ENCODE peak calls at places on chromosomes 5 and 9, in ten cellular contexts. One of them, this sample, is unnamed.

GRCh38 chr9:16524823-16525222 is 345.6 kb downstream of the BNC2 start:
- DNase-seq in cardiac muscle cell: no peak
- DNase-seq in mesothelial cell of epicardium: no peak
- DNase-seq in astrocyte: no peak
- DNase-seq in upper lobe of right lung: no peak
- DNase-seq in brain microvascular endothelial cell: no peak
- DNase-seq in RWPE2: no peak
- DNase-seq in ovary: no peak
- DNase-seq in AG09319: no peak
- DNase-seq in CD4-positive, alpha-beta T cell: no peak
- DNase-seq in this sample: no peak

GRCh38 chr9:128232811-128233428 is 29.7 kb downstream of the DNM1 start:
- DNase-seq in cardiac muscle cell: no peak
- DNase-seq in brain microvascular endothelial cell: no peak
- DNase-seq in RWPE2: no peak
- DNase-seq in mesothelial cell of epicardium: no peak
- DNase-seq in ovary: no peak
- DNase-seq in astrocyte: no peak
- DNase-seq in AG09319: no peak
- DNase-seq in CD4-positive, alpha-beta T cell: no peak
- DNase-seq in upper lobe of right lung: no peak
- DNase-seq in this sample: no peak

GRCh38 chr9:130940023-130940549 is 1.0 kb upstream of the FIBCD1 start:
- DNase-seq in upper lobe of right lung: no peak
- DNase-seq in ovary: no peak
- DNase-seq in RWPE2: no peak
- DNase-seq in astrocyte: no peak
- DNase-seq in brain microvascular endothelial cell: no peak
- DNase-seq in cardiac muscle cell: no peak
- DNase-seq in CD4-positive, alpha-beta T cell: no peak
- DNase-seq in mesothelial cell of epicardium: no peak
- DNase-seq in AG09319: no peak
- DNase-seq in this sample: no peak

GRCh38 chr5:153456354-153456753 is 34.1 kb upstream of the GRIA1 start:
- DNase-seq in astrocyte: no peak
- DNase-seq in cardiac muscle cell: no peak
- DNase-seq in RWPE2: no peak
- DNase-seq in AG09319: no peak
- DNase-seq in ovary: no peak
- DNase-seq in mesothelial cell of epicardium: no peak
- DNase-seq in upper lobe of right lung: no peak
- DNase-seq in CD4-positive, alpha-beta T cell: no peak
- DNase-seq in brain microvascular endothelial cell: no peak
- DNase-seq in this sample: no peak

GRCh38 chr5:112686675-112687074 is 51.0 kb upstream of the APC start:
- DNase-seq in cardiac muscle cell: no peak
- DNase-seq in AG09319: no peak
- DNase-seq in brain microvascular endothelial cell: no peak
- DNase-seq in ovary: no peak
- DNase-seq in mesothelial cell of epicardium: no peak
- DNase-seq in astrocyte: no peak
- DNase-seq in upper lobe of right lung: no peak
- DNase-seq in RWPE2: no peak
- DNase-seq in CD4-positive, alpha-beta T cell: no peak
- DNase-seq in this sample: no peak

GRCh38 chr5:159582756-159583523 is 252.7 kb upstream of the IL12B start:
- DNase-seq in brain microvascular endothelial cell: peak; percentile 25
- DNase-seq in RWPE2: no peak
- DNase-seq in mesothelial cell of epicardium: no peak
- DNase-seq in AG09319: no peak
- DNase-seq in upper lobe of right lung: no peak
- DNase-seq in ovary: no peak
- DNase-seq in astrocyte: peak; percentile 60
- DNase-seq in CD4-positive, alpha-beta T cell: no peak
- DNase-seq in cardiac muscle cell: no peak
- DNase-seq in this sample: no peak

GRCh38 chr9:36328798-36329411 is 70.7 kb upstream of the GNE start:
- DNase-seq in cardiac muscle cell: peak; percentile 75
- DNase-seq in AG09319: peak; percentile 35
- DNase-seq in astrocyte: peak; percentile 44
- DNase-seq in upper lobe of right lung: no peak
- DNase-seq in brain microvascular endothelial cell: peak; percentile 67
- DNase-seq in mesothelial cell of epicardium: no peak
- DNase-seq in CD4-positive, alpha-beta T cell: peak; percentile 16
- DNase-seq in RWPE2: no peak
- DNase-seq in ovary: no peak
- DNase-seq in this sample: peak; percentile 51

GRCh38 chr5:176364765-176365662 is at the start of gene ARL10:
- DNase-seq in AG09319: no peak
- DNase-seq in CD4-positive, alpha-beta T cell: peak; percentile 41
- DNase-seq in upper lobe of right lung: peak; percentile 77
- DNase-seq in mesothelial cell of epicardium: peak; percentile 42
- DNase-seq in cardiac muscle cell: peak; percentile 63
- DNase-seq in brain microvascular endothelial cell: no peak
- DNase-seq in ovary: peak; percentile 63
- DNase-seq in astrocyte: no peak
- DNase-seq in RWPE2: no peak
- DNase-seq in this sample: peak; percentile 42

GRCh38 chr9:86322973-86323644 is 31.1 kb downstream of the TUT7 start:
- DNase-seq in CD4-positive, alpha-beta T cell: no peak
- DNase-seq in mesothelial cell of epicardium: no peak
- DNase-seq in brain microvascular endothelial cell: peak; percentile 40
- DNase-seq in AG09319: peak; percentile 27
- DNase-seq in RWPE2: no peak
- DNase-seq in upper lobe of right lung: no peak
- DNase-seq in cardiac muscle cell: no peak
- DNase-seq in ovary: no peak
- DNase-seq in astrocyte: peak; percentile 81
- DNase-seq in this sample: no peak

GRCh38 chr9:3931996-3932906 is 367.6 kb downstream of the GLIS3 start:
- DNase-seq in AG09319: no peak
- DNase-seq in CD4-positive, alpha-beta T cell: no peak
- DNase-seq in astrocyte: peak; percentile 74
- DNase-seq in ovary: no peak
- DNase-seq in brain microvascular endothelial cell: no peak
- DNase-seq in upper lobe of right lung: no peak
- DNase-seq in RWPE2: no peak
- DNase-seq in mesothelial cell of epicardium: no peak
- DNase-seq in cardiac muscle cell: no peak
- DNase-seq in this sample: no peak

GRCh38 chr5:21680661-21681060 is 1172.5 kb downstream of the CDH12 start:
- DNase-seq in upper lobe of right lung: no peak
- DNase-seq in cardiac muscle cell: no peak
- DNase-seq in brain microvascular endothelial cell: no peak
- DNase-seq in CD4-positive, alpha-beta T cell: no peak
- DNase-seq in mesothelial cell of epicardium: no peak
- DNase-seq in AG09319: no peak
- DNase-seq in astrocyte: peak; percentile 47
- DNase-seq in RWPE2: no peak
- DNase-seq in ovary: no peak
- DNase-seq in this sample: no peak

GRCh38 chr9:110583237-110583636 is 3.7 kb upstream of the SVEP1 start:
- DNase-seq in AG09319: no peak
- DNase-seq in upper lobe of right lung: no peak
- DNase-seq in ovary: no peak
- DNase-seq in CD4-positive, alpha-beta T cell: no peak
- DNase-seq in brain microvascular endothelial cell: peak; percentile 51
- DNase-seq in RWPE2: no peak
- DNase-seq in cardiac muscle cell: no peak
- DNase-seq in mesothelial cell of epicardium: no peak
- DNase-seq in astrocyte: no peak
- DNase-seq in this sample: no peak
- TF ChIP-seq CTCF in AG09319: peak; percentile 31
- TF ChIP-seq CTCF in upper lobe of right lung: peak; percentile 5
- TF ChIP-seq CTCF in ovary: no peak
- TF ChIP-seq CTCF in CD4-positive, alpha-beta T cell: no peak
- TF ChIP-seq CTCF in brain microvascular endothelial cell: peak; percentile 40
- TF ChIP-seq CTCF in RWPE2: peak; percentile 60
- TF ChIP-seq CTCF in cardiac muscle cell: peak; percentile 29
- TF ChIP-seq CTCF in mesothelial cell of epicardium: no peak
- TF ChIP-seq CTCF in astrocyte: no peak
- TF ChIP-seq CTCF in this sample: no peak

GRCh38 chr5:16792278-16793275 is 143.5 kb downstream of the MYO10 start:
- DNase-seq in mesothelial cell of epicardium: no peak
- DNase-seq in brain microvascular endothelial cell: no peak
- DNase-seq in CD4-positive, alpha-beta T cell: no peak
- DNase-seq in AG09319: no peak
- DNase-seq in RWPE2: no peak
- DNase-seq in upper lobe of right lung: no peak
- DNase-seq in cardiac muscle cell: no peak
- DNase-seq in ovary: no peak
- DNase-seq in astrocyte: no peak
- DNase-seq in this sample: no peak

GRCh38 chr5:16791036-16791705 is 144.9 kb downstream of the MYO10 start:
- DNase-seq in RWPE2: no peak
- DNase-seq in astrocyte: peak; percentile 61
- DNase-seq in CD4-positive, alpha-beta T cell: no peak
- DNase-seq in mesothelial cell of epicardium: no peak
- DNase-seq in AG09319: no peak
- DNase-seq in ovary: no peak
- DNase-seq in cardiac muscle cell: peak; percentile 61
- DNase-seq in brain microvascular endothelial cell: peak; percentile 53
- DNase-seq in upper lobe of right lung: no peak
- DNase-seq in this sample: peak; percentile 40

GRCh38 chr5:16787278-16787677 is 148.8 kb downstream of the MYO10 start:
- DNase-seq in RWPE2: no peak
- DNase-seq in upper lobe of right lung: no peak
- DNase-seq in ovary: no peak
- DNase-seq in CD4-positive, alpha-beta T cell: no peak
- DNase-seq in AG09319: no peak
- DNase-seq in astrocyte: no peak
- DNase-seq in brain microvascular endothelial cell: no peak
- DNase-seq in mesothelial cell of epicardium: no peak
- DNase-seq in cardiac muscle cell: no peak
- DNase-seq in this sample: no peak

GRCh38 chr5:16784843-16785791 is 151.0 kb downstream of the MYO10 start:
- DNase-seq in brain microvascular endothelial cell: no peak
- DNase-seq in mesothelial cell of epicardium: no peak
- DNase-seq in AG09319: no peak
- DNase-seq in astrocyte: no peak
- DNase-seq in CD4-positive, alpha-beta T cell: no peak
- DNase-seq in upper lobe of right lung: no peak
- DNase-seq in RWPE2: no peak
- DNase-seq in ovary: no peak
- DNase-seq in cardiac muscle cell: no peak
- DNase-seq in this sample: no peak

DNA sequence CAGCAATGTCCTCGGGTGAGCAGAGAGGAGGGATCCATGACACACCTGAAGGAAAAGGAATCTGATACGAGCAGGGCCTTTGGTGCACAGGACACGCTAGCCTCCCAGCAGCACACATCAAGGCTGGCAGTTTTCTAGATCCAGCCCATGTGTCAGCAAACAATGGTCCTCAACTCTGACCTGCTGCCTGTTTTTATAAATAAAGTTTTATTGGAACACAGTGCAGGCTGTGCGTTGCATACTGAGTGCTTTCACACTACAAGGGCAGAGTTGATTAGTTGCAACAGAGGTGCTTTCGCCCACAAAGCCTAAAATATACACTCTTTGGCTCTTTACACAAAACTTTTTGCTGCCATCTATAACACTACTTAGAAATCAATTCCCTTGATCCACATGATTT is 147.1 kb downstream of the MYO10 start:
- DNase-seq in astrocyte: no peak
- DNase-seq in CD4-positive, alpha-beta T cell: no peak
- DNase-seq in mesothelial cell of epicardium: no peak
- DNase-seq in AG09319: no peak
- DNase-seq in upper lobe of right lung: no peak
- DNase-seq in RWPE2: no peak
- DNase-seq in ovary: no peak
- DNase-seq in brain microvascular endothelial cell: no peak
- DNase-seq in cardiac muscle cell: no peak
- DNase-seq in this sample: no peak
- TF ChIP-seq CTCF in astrocyte: no peak
- TF ChIP-seq CTCF in CD4-positive, alpha-beta T cell: no peak
- TF ChIP-seq CTCF in mesothelial cell of epicardium: no peak
- TF ChIP-seq CTCF in AG09319: no peak
- TF ChIP-seq CTCF in upper lobe of right lung: no peak
- TF ChIP-seq CTCF in RWPE2: no peak
- TF ChIP-seq CTCF in ovary: no peak
- TF ChIP-seq CTCF in brain microvascular endothelial cell: no peak
- TF ChIP-seq CTCF in cardiac muscle cell: no peak
- TF ChIP-seq CTCF in this sample: no peak

GRCh38 chr5:177447611-177448243 is 1.1 kb downstream of the PRR7 start:
- DNase-seq in ovary: peak; percentile 57
- DNase-seq in astrocyte: peak; percentile 60
- DNase-seq in CD4-positive, alpha-beta T cell: no peak
- DNase-seq in AG09319: no peak
- DNase-seq in RWPE2: peak; percentile 96
- DNase-seq in cardiac muscle cell: peak; percentile 29
- DNase-seq in mesothelial cell of epicardium: no peak
- DNase-seq in upper lobe of right lung: no peak
- DNase-seq in brain microvascular endothelial cell: no peak
- DNase-seq in this sample: peak; percentile 58
- TF ChIP-seq CTCF in ovary: no peak
- TF ChIP-seq CTCF in astrocyte: no peak
- TF ChIP-seq CTCF in CD4-positive, alpha-beta T cell: no peak
- TF ChIP-seq CTCF in AG09319: no peak
- TF ChIP-seq CTCF in RWPE2: no peak
- TF ChIP-seq CTCF in cardiac muscle cell: no peak
- TF ChIP-seq CTCF in mesothelial cell of epicardium: no peak
- TF ChIP-seq CTCF in upper lobe of right lung: no peak
- TF ChIP-seq CTCF in brain microvascular endothelial cell: peak; percentile 5
- TF ChIP-seq CTCF in this sample: no peak

GRCh38 chr5:93088997-93089396 is 492.0 kb downstream of the NR2F1-AS1 start:
- DNase-seq in brain microvascular endothelial cell: no peak
- DNase-seq in CD4-positive, alpha-beta T cell: no peak
- DNase-seq in ovary: no peak
- DNase-seq in mesothelial cell of epicardium: no peak
- DNase-seq in astrocyte: peak; percentile 20
- DNase-seq in upper lobe of right lung: no peak
- DNase-seq in AG09319: no peak
- DNase-seq in cardiac muscle cell: no peak
- DNase-seq in RWPE2: no peak
- DNase-seq in this sample: no peak

GRCh38 chr5:93088566-93088965 is 492.5 kb downstream of the NR2F1-AS1 start:
- DNase-seq in ovary: no peak
- DNase-seq in CD4-positive, alpha-beta T cell: no peak
- DNase-seq in mesothelial cell of epicardium: no peak
- DNase-seq in RWPE2: no peak
- DNase-seq in upper lobe of right lung: no peak
- DNase-seq in brain microvascular endothelial cell: no peak
- DNase-seq in astrocyte: no peak
- DNase-seq in cardiac muscle cell: no peak
- DNase-seq in AG09319: no peak
- DNase-seq in this sample: no peak

GRCh38 chr5:93096561-93096960 is 484.5 kb downstream of the NR2F1-AS1 start:
- DNase-seq in ovary: no peak
- DNase-seq in brain microvascular endothelial cell: no peak
- DNase-seq in RWPE2: no peak
- DNase-seq in CD4-positive, alpha-beta T cell: no peak
- DNase-seq in cardiac muscle cell: no peak
- DNase-seq in mesothelial cell of epicardium: no peak
- DNase-seq in upper lobe of right lung: no peak
- DNase-seq in astrocyte: no peak
- DNase-seq in AG09319: no peak
- DNase-seq in this sample: no peak

GRCh38 chr5:93090698-93091097 is 490.3 kb downstream of the NR2F1-AS1 start:
- DNase-seq in brain microvascular endothelial cell: no peak
- DNase-seq in astrocyte: no peak
- DNase-seq in RWPE2: no peak
- DNase-seq in AG09319: no peak
- DNase-seq in CD4-positive, alpha-beta T cell: no peak
- DNase-seq in mesothelial cell of epicardium: no peak
- DNase-seq in ovary: no peak
- DNase-seq in cardiac muscle cell: no peak
- DNase-seq in upper lobe of right lung: no peak
- DNase-seq in this sample: no peak

GRCh38 chr5:93092349-93093105 is 488.5 kb downstream of the NR2F1-AS1 start:
- DNase-seq in AG09319: no peak
- DNase-seq in mesothelial cell of epicardium: no peak
- DNase-seq in RWPE2: no peak
- DNase-seq in ovary: no peak
- DNase-seq in brain microvascular endothelial cell: peak; percentile 30
- DNase-seq in upper lobe of right lung: no peak
- DNase-seq in CD4-positive, alpha-beta T cell: no peak
- DNase-seq in astrocyte: peak; percentile 49
- DNase-seq in cardiac muscle cell: no peak
- DNase-seq in this sample: no peak
- TF ChIP-seq CTCF in AG09319: peak; percentile 57
- TF ChIP-seq CTCF in mesothelial cell of epicardium: no peak
- TF ChIP-seq CTCF in RWPE2: peak; percentile 84
- TF ChIP-seq CTCF in ovary: no peak
- TF ChIP-seq CTCF in brain microvascular endothelial cell: peak; percentile 56
- TF ChIP-seq CTCF in upper lobe of right lung: peak; percentile 23
- TF ChIP-seq CTCF in CD4-positive, alpha-beta T cell: no peak
- TF ChIP-seq CTCF in astrocyte: peak; percentile 21
- TF ChIP-seq CTCF in cardiac muscle cell: peak; percentile 52
- TF ChIP-seq CTCF in this sample: no peak